ENCODE peak calls at places on chromosomes 16 and 17, in seven cellular contexts. G, R, W, B, S, A and K are unnamed samples.

GRCh38 chr17:835263-835662 is 53.1 kb downstream of the MRM3 start:
- DNase-seq in R (no peak), G (no peak), A (no peak), S (no peak), B (no peak), W (no peak), K (no peak)

GRCh38 chr17:40025991-40026815 is 11.0 kb downstream of the CSF3 start:
- DNase-seq in A (no peak), W (peak; percentile 78), S (no peak), G (peak; percentile 1), R (no peak), B (peak; percentile 38), K (peak; percentile 21)

GRCh38 chr16:55668337-55669281 is 12.8 kb downstream of the SLC6A2 start:
- DNase-seq in B (no peak), W (no peak), S (no peak), R (no peak), A (no peak), G (no peak), K (no peak)

GRCh38 chr16:27529962-27530361 is 19.8 kb downstream of the GTF3C1 start:
- DNase-seq in B (no peak), W (no peak), A (no peak), S (no peak), G (no peak), R (no peak), K (no peak)

GRCh38 chr17:37568350-37569053 is 40.7 kb downstream of the SYNRG start:
- DNase-seq in A (no peak), R (no peak), S (no peak), W (no peak), G (no peak), B (no peak), K (no peak)

GRCh38 chr17:29607557-29608195 is 14.7 kb downstream of the ANKRD13B start:
- DNase-seq in B (no peak), G (no peak), S (no peak), R (no peak), W (no peak), A (no peak), K (no peak)

GRCh38 chr17:81405382-81406005 is 10.2 kb downstream of the BAHCC1 start:
- DNase-seq in W (no peak), B (no peak), G (no peak), S (no peak), R (no peak), A (no peak), K (no peak)

GRCh38 chr16:10870137-10870776 is 6.7 kb upstream of the CIITA start:
- DNase-seq in G (no peak), S (no peak), W (no peak), R (no peak), A (no peak), B (peak; percentile 26), K (peak; percentile 33)

GRCh38 chr17:17364338-17364667 is 61.1 kb downstream of the NT5M start:
- DNase-seq in A (peak; percentile 59), W (peak; percentile 80), S (no peak), B (no peak), G (no peak), R (no peak), K (no peak)

GRCh38 chr16:56594292-56594619 is 4.9 kb downstream of the MT3 start:
- DNase-seq in S (no peak), G (no peak), B (no peak), W (no peak), R (no peak), A (no peak), K (no peak)

GRCh38 chr16:50114357-50115129 is 38.6 kb upstream of the TENT4B start:
- DNase-seq in G (no peak), A (no peak), B (no peak), R (no peak), W (no peak), S (no peak), K (no peak)

GRCh38 chr16:11379420-11379819 is 34.2 kb downstream of the RMI2 start:
- DNase-seq in B (peak; percentile 29), R (no peak), G (no peak), S (no peak), A (no peak), W (no peak), K (peak; percentile 40)

GRCh38 chr16:30533748-30534367 is 800 bp downstream of the ZNF747 start:
- DNase-seq in B (peak; percentile 24), G (no peak), S (no peak), A (no peak), W (no peak), R (no peak), K (peak; percentile 44)

GRCh38 chr17:41648411-41649195 is 24.2 kb upstream of the KRT17 start:
- DNase-seq in G (peak; percentile 82), W (peak; percentile 73), B (peak; percentile 86), S (peak; percentile 82), R (peak; percentile 63), A (peak; percentile 94), K (peak; percentile 92)

GRCh38 chr16:52470601-52471000 is 76.3 kb downstream of the TOX3 start:
- DNase-seq in A (no peak), S (peak; percentile 77), G (no peak), R (no peak), B (no peak), W (no peak), K (no peak)

GRCh38 chr17:8740486-8740885 is 4.2 kb downstream of the CCDC42 start:
- DNase-seq in B (peak; percentile 47), R (no peak), G (no peak), A (no peak), S (no peak), W (no peak), K (peak; percentile 48)

GRCh38 chr17:46028374-46028773 is 29.3 kb downstream of the STH start:
- DNase-seq in R (no peak), G (no peak), B (no peak), S (no peak), W (no peak), A (no peak), K (no peak)

GRCh38 chr17:21046215-21046614 is 3.4 kb upstream of the USP22 start:
- DNase-seq in R (no peak), S (no peak), G (no peak), B (no peak), W (no peak), A (no peak), K (no peak)

GRCh38 chr17:27407916-27408846 is 48.1 kb upstream of the KSR1 start:
- DNase-seq in B (no peak), G (no peak), A (no peak), R (no peak), S (no peak), W (no peak), K (no peak)